ENCODE peak calls at places on chromosomes 3 and 15, in seven cellular contexts. F is uterus; N is fibroblast of lung; P is psoas muscle; J is effector memory CD4-positive, alpha-beta T cell; E is transverse colon; G is H1. I is an unnamed sample. For H3K36me3, the result is how much of the 10 kb centered on the place peaks cover.

GRCh38 chr3:78729921-78730320 is 1037.9 kb downstream of the ROBO1 start:
- DNase-seq in F (no peak), G (no peak), E (no peak), N (no peak), J (no peak), P (no peak), I (no peak)

GRCh38 chr15:64695571-64695992 is 79.8 kb downstream of the RBPMS2 start:
- DNase-seq in G (no peak), F (no peak), E (peak), N (no peak), J (no peak), P (no peak), I (no peak)

GRCh38 chr15:91947370-91947769 is 93.9 kb downstream of the SLCO3A1 start:
- DNase-seq in P (no peak), J (no peak), E (no peak), F (no peak), G (no peak), N (no peak), I (no peak)

GRCh38 chr3:159786489-159787181 is 202.0 kb upstream of the IL12A start:
- DNase-seq in J (no peak), F (no peak), E (no peak), P (no peak), N (peak), G (no peak), I (no peak)

GRCh38 chr15:48940508-48940907 is 23.2 kb downstream of the SHC4 start:
- DNase-seq in P (no peak), G (no peak), E (no peak), N (peak), J (no peak), F (no peak), I (peak)

GRCh38 chr15:70488002-70488605 is 275.3 kb downstream of the UACA start:
- DNase-seq in J (peak), F (peak), G (no peak), P (peak), E (peak), N (peak), I (peak)

GRCh38 chr3:148289159-148289558 is 408.5 kb upstream of the AGTR1 start:
- DNase-seq in E (no peak), N (no peak), G (no peak), J (no peak), F (no peak), P (no peak), I (no peak)

GRCh38 chr3:126152458-126152857 is 27.9 kb downstream of the ALDH1L1 start:
- DNase-seq in N (no peak), J (no peak), P (no peak), E (peak), F (no peak), G (no peak), I (no peak)

GRCh38 chr3:25532763-25533162 is 104.7 kb downstream of the RARB start:
- DNase-seq in N (no peak), J (no peak), F (no peak), G (peak), E (no peak), P (no peak), I (peak)

GRCh38 chr3:186067360-186068242 is 41.3 kb downstream of the ETV5 start:
- DNase-seq in P (no peak), G (no peak), N (no peak), J (no peak), F (no peak), E (no peak), I (no peak)

GRCh38 chr3:146124141-146124801 is 36.7 kb downstream of the PLOD2 start:
- DNase-seq in P (no peak), E (no peak), J (no peak), F (no peak), G (no peak), N (peak), I (peak)

GRCh38 chr3:64586977-64587376 is 100.8 kb downstream of the ADAMTS9 start:
- DNase-seq in G (no peak), P (no peak), J (no peak), N (no peak), E (no peak), F (no peak), I (no peak)

GRCh38 chr3:114216186-114216970 is 21.0 kb downstream of the ZNF80 start:
- DNase-seq in P (no peak), F (no peak), G (no peak), N (peak), J (no peak), E (no peak), I (peak)

GRCh38 chr15:56760186-56760585 is 26.9 kb upstream of the ZNF280D start:
- DNase-seq in F (no peak), N (peak), G (no peak), P (no peak), J (no peak), E (no peak), I (peak)

GRCh38 chr3:180072786-180073185 is 36.0 kb upstream of the PEX5L start:
- DNase-seq in J (no peak), E (no peak), N (no peak), G (no peak), F (no peak), P (no peak), I (no peak)

GRCh38 chr15:72196409-72197044 is 1.1 kb downstream of the GRAMD2A start:
- DNase-seq in J (no peak), E (no peak), P (no peak), F (no peak), G (no peak), N (no peak), I (no peak)

GRCh38 chr3:128559486-128560225 is 66.7 kb upstream of the GATA2 start:
- DNase-seq in J (no peak), G (no peak), P (no peak), N (no peak), E (no peak), F (no peak), I (no peak)

GRCh38 chr3:97952280-97952679 is 20.0 kb downstream of the RIOX2 start:
- DNase-seq in F (peak), N (no peak), G (no peak), P (peak), E (peak), J (no peak), I (peak)

GRCh38 chr15:40565333-40566238 is 744 bp upstream of the CCDC32 start:
- DNase-seq in E (no peak), N (no peak), G (no peak), F (no peak), J (no peak), P (no peak), I (no peak)

GRCh38 chr3:56753206-56753605 is 48.5 kb downstream of the ARHGEF3 start:
- DNase-seq in E (no peak), N (peak), F (no peak), P (no peak), G (no peak), J (no peak), I (no peak)

GRCh38 chr3:47630810-47631209 is 52.1 kb upstream of the CSPG5 start:
- DNase-seq in N (no peak), J (no peak), P (no peak), E (no peak), G (no peak), F (no peak), I (no peak)
- H3K36me3 ChIP-seq in N (under half), J (half or more), P (under half), E (half or more), G (half or more), F (under half), I (half or more)

DNA sequence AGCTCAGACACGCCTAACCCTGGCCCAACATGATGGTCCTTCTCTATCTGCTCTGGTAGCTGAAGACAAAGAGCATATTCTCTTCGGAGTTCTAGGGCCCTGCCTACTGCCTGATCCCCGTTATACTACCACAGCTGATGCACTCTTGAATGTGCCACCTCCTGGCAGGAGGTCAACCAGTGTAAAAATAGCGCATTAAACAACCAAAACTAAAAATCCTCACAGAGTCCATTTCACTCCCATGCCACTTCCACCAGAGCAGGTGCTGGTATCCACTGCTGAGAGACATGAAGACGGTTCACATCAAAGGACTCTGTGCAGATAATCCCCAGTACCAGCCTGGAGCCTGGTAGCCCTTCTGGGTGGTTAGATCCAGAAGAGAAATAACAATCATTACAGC is 44.5 kb downstream of the CEP70 start:
- DNase-seq in P (no peak), F (no peak), N (no peak), J (no peak), E (no peak), G (no peak), I (no peak)
- H3K4me3 ChIP-seq in P (no peak), F (no peak), N (no peak), J (no peak), E (no peak), G (no peak), I (no peak)

DNA sequence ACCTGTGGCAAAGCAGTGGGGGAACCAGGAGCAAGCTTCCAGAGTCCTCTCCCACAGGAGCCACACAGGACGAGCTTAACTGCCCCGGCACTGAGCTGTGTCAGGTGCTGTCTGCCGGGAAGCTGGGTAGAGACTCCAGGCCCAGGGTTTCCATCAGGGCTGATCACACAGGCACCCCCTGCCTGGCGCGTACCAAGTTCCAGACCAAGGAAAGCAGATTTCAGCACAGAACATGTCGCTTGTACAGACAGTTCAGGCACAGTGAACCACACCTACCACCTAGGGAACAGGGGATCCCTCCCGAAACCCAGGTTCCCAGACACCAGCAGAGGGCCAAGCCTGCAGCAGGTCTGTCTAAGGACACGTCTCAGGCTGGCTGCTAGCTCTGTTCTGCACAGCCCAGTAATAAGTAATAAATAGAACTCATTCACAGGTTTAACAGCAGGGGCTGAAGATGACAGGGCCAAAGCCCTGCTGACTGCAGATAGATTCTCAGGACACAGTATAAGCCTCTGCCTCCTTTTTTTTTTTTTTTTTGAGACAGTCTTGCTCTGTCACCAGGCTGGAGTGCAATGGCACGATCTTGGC is 30.2 kb upstream of the OCA2 start:
- DNase-seq in J (no peak), N (no peak), F (no peak), G (no peak), E (no peak), P (no peak), I (no peak)
- H3K36me3 ChIP-seq in J (under half), N (under half), F (under half), G (under half), E (under half), P (under half), I (under half)

DNA sequence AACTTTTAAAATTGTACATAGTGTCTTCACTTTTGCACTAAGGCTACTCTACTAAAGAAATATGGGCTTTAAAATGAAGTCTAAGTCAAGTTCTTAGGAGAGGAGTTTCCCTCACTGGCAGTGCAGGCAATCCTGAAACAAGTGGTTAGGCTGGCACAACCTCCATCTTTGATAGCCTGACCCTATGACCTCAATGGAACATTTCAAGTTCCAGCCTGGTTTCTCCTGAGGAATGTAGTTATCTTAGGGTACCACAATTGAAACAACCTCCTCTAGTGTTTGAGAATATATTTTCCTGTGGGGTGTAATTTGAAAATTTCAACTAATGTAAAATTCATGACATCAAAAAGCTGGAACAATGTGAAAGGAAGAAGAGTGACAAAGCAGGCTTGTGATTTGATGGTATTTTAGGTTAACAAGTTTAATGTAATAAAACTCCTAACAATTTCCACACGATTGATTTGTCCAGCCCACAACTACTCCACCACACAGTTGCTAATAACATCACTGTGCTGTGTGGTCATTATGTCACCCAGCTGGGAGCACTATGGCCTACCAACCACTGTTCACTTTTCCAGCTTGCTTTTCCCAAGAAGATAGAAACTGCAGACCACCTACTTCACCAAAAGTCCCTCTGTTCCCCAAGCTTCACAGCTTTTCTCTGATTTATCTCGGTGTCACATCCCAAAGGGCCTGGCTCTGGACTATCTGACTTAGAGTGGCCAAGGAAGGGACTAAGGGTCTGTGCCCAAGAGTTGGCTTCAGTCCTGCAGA is 1.8 kb downstream of the WWTR1 start:
- DNase-seq in F (no peak), P (no peak), N (peak), J (no peak), E (no peak), G (no peak), I (no peak)
- H3K4me3 ChIP-seq in F (peak), P (peak), N (peak), J (no peak), E (peak), G (peak), I (peak)

DNA sequence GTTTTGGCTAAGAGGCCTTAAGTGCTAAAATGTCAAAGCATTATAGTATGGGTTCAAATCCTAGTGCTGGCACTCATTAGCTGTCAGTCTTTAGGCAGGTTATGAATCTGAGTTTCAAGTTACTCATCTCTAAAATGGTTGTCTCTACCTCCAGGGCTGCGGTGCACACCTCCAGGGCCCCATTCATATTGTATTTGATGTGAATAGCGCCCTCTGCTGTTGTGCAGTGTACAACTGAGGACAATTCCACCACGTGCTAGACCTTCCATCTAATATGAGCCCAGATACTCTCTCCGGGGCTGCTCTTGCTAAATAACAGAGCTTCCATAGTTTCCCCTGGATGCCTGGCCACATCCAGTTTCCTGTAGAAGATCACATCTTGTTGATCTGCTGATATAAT is 54.3 kb downstream of the OXNAD1 start:
- DNase-seq in P (no peak), F (no peak), G (no peak), E (no peak), N (no peak), J (peak), I (no peak)
- H3K36me3 ChIP-seq in P (under half), F (under half), G (under half), E (under half), N (under half), J (half or more), I (half or more)

GRCh38 chr3:134110963-134111362 is 81.2 kb upstream of the SLCO2A1 start:
- DNase-seq in G (no peak), J (no peak), N (no peak), E (no peak), P (no peak), F (no peak), I (no peak)
- H3K4me3 ChIP-seq in G (no peak), J (no peak), N (no peak), E (no peak), P (no peak), F (no peak), I (no peak)

GRCh38 chr3:112115806-112116383 is 17.2 kb downstream of the GCSAM start:
- DNase-seq in F (no peak), E (no peak), J (no peak), P (no peak), N (no peak), G (no peak), I (no peak)
- H3K36me3 ChIP-seq in F (under half), E (under half), J (under half), P (under half), N (under half), G (under half), I (under half)

I was measured in brain microvascular endothelial cell.